ENCODE peak calls at places on chromosomes 6 and 20, in nine cellular contexts. H is stimulated activated CD8-positive, alpha-beta memory T cell treated with anti-CD3 and anti-CD28 coated beads, Interleukin-2, amount 100 ng/mL, for 48 hours; E is GM04503; C is breast epithelium; Q is activated naive CD4-positive, alpha-beta T cell; O is mammary epithelial cell; V is astrocyte of the spinal cord; G is NCI-H226; P is T-helper 17 cell. K is an unnamed sample.

GRCh38 chr6:123569575-123569974 is 67.2 kb downstream of the TRDN start:
- DNase-seq in E (no peak), G (no peak), H (no peak), C (no peak), P (no peak), Q (no peak), V (no peak), O (no peak), K (no peak)

GRCh38 chr6:142758257-142759025 is 186.5 kb downstream of the HIVEP2 start:
- DNase-seq in P (no peak), H (no peak), E (no peak), G (no peak), Q (no peak), C (no peak), V (no peak), O (no peak), K (no peak)

GRCh38 chr6:25578538-25578937 is 73.5 kb upstream of the SCGN start:
- DNase-seq in O (no peak), C (no peak), G (no peak), P (no peak), E (no peak), H (no peak), V (no peak), Q (no peak), K (no peak)

GRCh38 chr6:129753422-129753821 is 43.4 kb upstream of the ARHGAP18 start:
- DNase-seq in O (no peak), C (no peak), V (peak; percentile 87), P (no peak), Q (no peak), G (peak; percentile 44), H (no peak), E (no peak), K (no peak)

GRCh38 chr6:87198496-87198895 is 43.1 kb downstream of the ZNF292 start:
- DNase-seq in V (peak; percentile 5), E (no peak), G (no peak), Q (no peak), O (no peak), C (no peak), P (no peak), H (no peak), K (no peak)

GRCh38 chr20:37994512-37994911 is 38.7 kb downstream of the TTI1 start:
- DNase-seq in Q (no peak), P (no peak), V (peak; percentile 82), G (no peak), H (no peak), C (no peak), E (no peak), O (peak; percentile 70), K (no peak)

GRCh38 chr20:41308290-41308691 is 9.2 kb downstream of the ZHX3 start:
- DNase-seq in E (peak; percentile 74), G (peak; percentile 91), H (no peak), Q (no peak), P (no peak), V (peak; percentile 85), C (no peak), O (peak; percentile 82), K (no peak)

GRCh38 chr20:60804240-60804917 is 447.7 kb upstream of the CDH4 start:
- DNase-seq in O (no peak), C (no peak), E (no peak), G (no peak), H (no peak), P (no peak), Q (no peak), V (no peak), K (no peak)

GRCh38 chr20:24910461-24910860 is 38.6 kb upstream of the CST7 start:
- DNase-seq in E (no peak), H (no peak), P (no peak), Q (no peak), O (no peak), C (no peak), V (no peak), G (no peak), K (no peak)

GRCh38 chr20:49928411-49929141 is 7.6 kb upstream of the RNF114 start:
- DNase-seq in G (peak; percentile 77), H (peak; percentile 64), V (peak; percentile 90), Q (peak; percentile 64), E (peak; percentile 29), P (peak; percentile 60), C (peak; percentile 85), O (peak; percentile 79), K (peak; percentile 69)

GRCh38 chr6:155883334-155883731 is 427.7 kb upstream of the NOX3 start:
- DNase-seq in E (no peak), V (peak; percentile 28), G (no peak), Q (no peak), P (no peak), C (no peak), O (no peak), H (no peak), K (no peak)

GRCh38 chr6:40685771-40686170 is 98.6 kb upstream of the LRFN2 start:
- DNase-seq in P (no peak), Q (no peak), C (no peak), H (no peak), G (no peak), V (no peak), O (no peak), E (no peak), K (no peak)

GRCh38 chr6:64330694-64331309 is 695.2 kb downstream of the PHF3 start:
- DNase-seq in Q (no peak), O (peak; percentile 14), E (no peak), V (peak; percentile 33), G (peak; percentile 72), H (peak; percentile 11), P (no peak), C (peak; percentile 71), K (peak; percentile 29)

GRCh38 chr20:32963176-32963575 is 41.1 kb downstream of the SUN5 start:
- DNase-seq in O (no peak), V (no peak), P (no peak), H (no peak), E (no peak), C (no peak), G (no peak), Q (no peak), K (no peak)

GRCh38 chr6:27213544-27214125 is 33.9 kb upstream of the PRSS16 start:
- DNase-seq in P (no peak), G (peak; percentile 41), O (peak; percentile 40), H (no peak), C (no peak), E (no peak), Q (no peak), V (peak; percentile 49), K (no peak)

GRCh38 chr20:12925863-12926547 is 82.8 kb upstream of the SPTLC3 start:
- DNase-seq in P (no peak), G (no peak), E (no peak), O (no peak), C (no peak), Q (no peak), H (no peak), V (no peak), K (no peak)

GRCh38 chr20:16216227-16217210 is 356.7 kb downstream of the KIF16B start:
- DNase-seq in Q (no peak), V (peak; percentile 34), E (no peak), G (no peak), C (no peak), P (no peak), H (no peak), O (no peak), K (no peak)

GRCh38 chr6:136609878-136610706 is 59.9 kb upstream of the MAP7 start:
- DNase-seq in P (no peak), Q (no peak), H (no peak), V (peak; percentile 99), O (peak; percentile 99), E (peak; percentile 100), C (no peak), G (peak; percentile 99), K (peak; percentile 77)

GRCh38 chr6:6220718-6221117 is 99.7 kb downstream of the F13A1 start:
- DNase-seq in G (no peak), H (no peak), O (no peak), C (no peak), Q (no peak), P (no peak), V (no peak), E (no peak), K (no peak)

GRCh38 chr20:59618131-59618530 is 13.8 kb downstream of the PHACTR3 start:
- DNase-seq in H (no peak), Q (no peak), V (no peak), P (no peak), G (no peak), C (no peak), E (no peak), O (no peak), K (no peak)

GRCh38 chr20:48897298-48898044 is 24.0 kb upstream of the ARFGEF2 start:
- DNase-seq in O (peak; percentile 76), E (peak; percentile 78), Q (no peak), C (no peak), P (no peak), V (peak; percentile 86), G (peak; percentile 85), H (no peak), K (no peak)

GRCh38 chr6:84442241-84442640 is 214.8 kb upstream of the CEP162 start:
- DNase-seq in V (no peak), Q (no peak), E (no peak), H (no peak), G (no peak), P (no peak), C (no peak), O (no peak), K (no peak)

GRCh38 chr6:12718025-12718424 is 1.5 kb downstream of the PHACTR1 start:
- DNase-seq in G (peak; percentile 89), C (no peak), O (peak; percentile 12), P (no peak), E (no peak), V (peak; percentile 15), H (no peak), Q (no peak), K (no peak)

GRCh38 chr20:11178946-11179654 is 505.3 kb upstream of the JAG1 start:
- DNase-seq in Q (no peak), C (no peak), P (no peak), V (peak; percentile 78), H (no peak), O (peak; percentile 98), G (peak; percentile 69), E (no peak), K (peak; percentile 87)

GRCh38 chr6:33279971-33280511 is 3.1 kb downstream of the B3GALT4 start:
- DNase-seq in C (no peak), G (peak; percentile 58), O (peak; percentile 64), E (no peak), P (no peak), V (peak; percentile 45), Q (no peak), H (no peak), K (no peak)

K was measured in glomerular endothelial cell.